ENCODE peak calls at places on chromosomes 4 and X, in seven cellular contexts. U is right lobe of liver, W is psoas muscle, A is tibial nerve, Z is upper lobe of right lung, S is thoracic aorta, G is mesenchymal stem cell. B is an unnamed sample.

GRCh38 chrX:68109162-68109561 is 324.1 kb downstream of the OPHN1 start:
- DNase-seq in U (no peak), W (no peak), A (no peak), Z (no peak), S (no peak), G (no peak), B (no peak)

GRCh38 chrX:115679460-115679859 is 118.5 kb downstream of the PLS3 start:
- DNase-seq in U (no peak), W (no peak), A (no peak), Z (no peak), S (no peak), G (peak; percentile 25), B (no peak)

GRCh38 chrX:45208121-45208856 is 7.6 kb upstream of the DIPK2B start:
- DNase-seq in U (no peak), W (no peak), A (no peak), Z (no peak), S (no peak), G (no peak), B (no peak)

GRCh38 chrX:42664706-42665105 is 113.3 kb downstream of the PPP1R2C start:
- DNase-seq in U (no peak), W (no peak), A (no peak), Z (no peak), S (no peak), G (no peak), B (no peak)

GRCh38 chr4:7812921-7813320 is 126.7 kb downstream of the AFAP1 start:
- DNase-seq in U (no peak), W (no peak), A (no peak), Z (no peak), S (no peak), G (no peak), B (no peak)

GRCh38 chr4:4216668-4217067 is 10.1 kb downstream of the OTOP1 start:
- DNase-seq in U (no peak), W (no peak), A (no peak), Z (no peak), S (no peak), G (peak; percentile 42), B (no peak)

GRCh38 chr4:73723945-73724344 is 16.4 kb upstream of the CXCL8 start:
- DNase-seq in U (no peak), W (no peak), A (no peak), Z (no peak), S (no peak), G (no peak), B (no peak)

GRCh38 chrX:133563705-133564104 is 148.4 kb upstream of the GPC4 start:
- DNase-seq in U (no peak), W (no peak), A (no peak), Z (no peak), S (no peak), G (no peak), B (no peak)

GRCh38 chr4:102713096-102713495 is 47.7 kb downstream of the MANBA start:
- DNase-seq in U (no peak), W (no peak), A (no peak), Z (no peak), S (no peak), G (peak; percentile 69), B (no peak)

GRCh38 chr4:71322425-71322824 is 16.4 kb upstream of the SLC4A4 start:
- DNase-seq in U (no peak), W (no peak), A (no peak), Z (no peak), S (no peak), G (no peak), B (no peak)

GRCh38 chr4:143399113-143399949 is 62.7 kb downstream of the GAB1 start:
- DNase-seq in U (no peak), W (no peak), A (no peak), Z (no peak), S (no peak), G (peak; percentile 60), B (no peak)

GRCh38 chrX:65575024-65575423 is 40.4 kb upstream of the LAS1L start:
- DNase-seq in U (no peak), W (no peak), A (no peak), Z (no peak), S (no peak), G (no peak), B (no peak)

GRCh38 chr4:159446266-159446976 is 343.5 kb downstream of the RAPGEF2 start:
- DNase-seq in U (no peak), W (no peak), A (no peak), Z (no peak), S (no peak), G (peak; percentile 84), B (peak; percentile 36)

GRCh38 chrX:120647127-120647526 is 17.3 kb upstream of the C1GALT1C1 start:
- DNase-seq in U (no peak), W (no peak), A (no peak), Z (no peak), S (no peak), G (no peak), B (no peak)

DNA sequence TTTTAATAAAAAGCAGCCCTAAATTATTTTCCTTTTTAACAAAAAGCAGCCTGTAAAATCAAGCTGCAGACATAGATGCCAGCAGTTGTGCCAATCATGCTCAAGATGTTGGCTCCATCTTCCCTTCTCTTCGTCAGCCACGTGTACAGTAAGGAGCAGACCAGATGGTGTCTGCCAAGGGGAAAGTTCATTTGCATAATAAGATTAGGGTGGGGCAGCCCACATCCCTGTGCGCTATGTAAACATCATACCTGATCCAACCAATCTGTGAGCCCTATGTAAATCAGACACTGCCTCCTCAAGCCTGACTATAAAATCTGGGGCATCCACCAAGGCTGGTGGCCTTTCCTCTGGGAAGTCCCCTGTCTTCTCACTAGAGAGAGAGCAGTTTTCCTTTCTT is 23.1 kb upstream of the C1GALT1C1 start:
- DNase-seq in U (no peak), W (no peak), A (no peak), Z (no peak), S (no peak), G (no peak), B (no peak)
- H3K4me1 ChIP-seq in U (no peaks in the 10 kb centered on the region), W (no peaks in the 10 kb centered on the region), A (no peaks in the 10 kb centered on the region), Z (no peaks in the 10 kb centered on the region), S (no peaks in the 10 kb centered on the region), G (no peaks in the 10 kb centered on the region), B (no peaks in the 10 kb centered on the region)

GRCh38 chr4:2593003-2593402 is 56.6 kb downstream of the FAM193A start:
- DNase-seq in U (no peak), W (no peak), A (no peak), Z (peak; percentile 40), S (no peak), G (no peak), B (no peak)

GRCh38 chr4:2592572-2592971 is 56.1 kb downstream of the FAM193A start:
- DNase-seq in U (no peak), W (no peak), A (no peak), Z (peak; percentile 57), S (no peak), G (no peak), B (no peak)

GRCh38 chr4:2598661-2599654 is 62.5 kb downstream of the FAM193A start:
- DNase-seq in U (no peak), W (no peak), A (no peak), Z (peak; percentile 64), S (no peak), G (peak; percentile 39), B (no peak)

GRCh38 chr4:2595436-2595835 is 59.0 kb downstream of the FAM193A start:
- DNase-seq in U (no peak), W (no peak), A (no peak), Z (peak; percentile 12), S (no peak), G (peak; percentile 38), B (no peak)

GRCh38 chr4:2596153-2596552 is 59.7 kb downstream of the FAM193A start:
- DNase-seq in U (no peak), W (no peak), A (no peak), Z (peak; percentile 47), S (no peak), G (no peak), B (no peak)
- H3K4me1 ChIP-seq in U (no peaks in the 10 kb centered on the region), W (peaks cover 73% of the 10 kb centered on the region), A (no peaks in the 10 kb centered on the region), Z (peaks cover 51% of the 10 kb centered on the region), S (peaks cover 56% of the 10 kb centered on the region), G (peaks cover 37% of the 10 kb centered on the region), B (no peaks in the 10 kb centered on the region)

GRCh38 chr4:118915468-118915867 is 26.8 kb downstream of the SYNPO2 start:
- DNase-seq in U (no peak), W (no peak), A (no peak), Z (no peak), S (no peak), G (no peak), B (no peak)

GRCh38 chr4:118905546-118905945 is 16.9 kb downstream of the SYNPO2 start:
- DNase-seq in U (no peak), W (no peak), A (no peak), Z (no peak), S (no peak), G (peak; percentile 12), B (no peak)

GRCh38 chr4:118911162-118911791 is 22.6 kb downstream of the SYNPO2 start:
- DNase-seq in U (no peak), W (no peak), A (no peak), Z (no peak), S (no peak), G (no peak), B (no peak)

GRCh38 chr4:118909173-118909956 is 20.7 kb downstream of the SYNPO2 start:
- DNase-seq in U (no peak), W (no peak), A (no peak), Z (no peak), S (no peak), G (no peak), B (no peak)

DNA sequence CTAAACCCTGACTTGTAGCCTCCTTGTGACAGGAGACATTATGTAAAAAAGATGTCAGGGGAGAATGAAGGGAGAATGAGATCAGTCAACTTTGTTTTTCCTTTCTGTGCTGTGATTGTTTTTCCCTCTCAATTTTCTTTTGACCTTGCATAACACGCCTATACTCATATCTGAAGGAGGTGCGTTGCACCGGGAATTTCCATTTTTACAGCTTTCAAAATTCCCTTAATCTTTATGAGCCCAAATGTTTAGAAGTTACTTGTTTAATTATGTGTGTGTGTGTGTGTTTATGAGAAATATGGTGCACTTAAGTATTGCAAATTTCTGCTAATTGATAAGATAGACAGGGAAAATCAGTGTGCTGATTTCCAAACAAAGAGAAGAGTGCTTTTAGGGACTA is 21.6 kb downstream of the SYNPO2 start:
- DNase-seq in U (no peak), W (no peak), A (no peak), Z (no peak), S (no peak), G (no peak), B (no peak)
- H3K4me1 ChIP-seq in U (no peaks in the 10 kb centered on the region), W (peaks cover 9% of the 10 kb centered on the region), A (no peaks in the 10 kb centered on the region), Z (no peaks in the 10 kb centered on the region), S (peaks cover 91% of the 10 kb centered on the region), G (peaks cover 3% of the 10 kb centered on the region), B (no peaks in the 10 kb centered on the region)

DNA sequence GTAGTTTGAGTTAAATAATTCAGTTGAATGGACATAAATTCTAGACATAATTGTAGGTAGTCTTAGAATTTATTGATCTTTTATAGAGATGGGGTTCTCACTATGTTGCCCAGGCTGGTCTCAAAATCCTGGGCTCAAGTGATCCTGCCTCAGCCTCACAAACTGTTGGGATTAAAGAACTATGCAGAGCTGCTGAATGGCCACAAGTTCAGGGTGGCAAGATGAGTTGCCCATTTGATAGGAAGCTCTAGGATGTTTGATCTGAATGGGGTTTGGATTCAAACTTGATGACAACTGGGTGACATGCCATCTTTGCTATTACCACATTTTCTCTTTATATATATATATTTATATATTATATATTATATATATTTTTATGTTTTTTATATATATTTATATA is 3.6 kb downstream of the RPL36A start:
- DNase-seq in U (no peak), W (no peak), A (no peak), Z (no peak), S (no peak), G (no peak), B (no peak)
- H3K4me1 ChIP-seq in U (no peaks in the 10 kb centered on the region), W (peaks cover 6% of the 10 kb centered on the region), A (no peaks in the 10 kb centered on the region), Z (no peaks in the 10 kb centered on the region), S (peaks cover 7% of the 10 kb centered on the region), G (no peaks in the 10 kb centered on the region), B (no peaks in the 10 kb centered on the region)

GRCh38 chr4:6723851-6724250 is 7.9 kb downstream of the BLOC1S4 start:
- DNase-seq in U (no peak), W (no peak), A (no peak), Z (no peak), S (no peak), G (no peak), B (no peak)
- H3K4me1 ChIP-seq in U (no peaks in the 10 kb centered on the region), W (peaks cover 11% of the 10 kb centered on the region), A (no peaks in the 10 kb centered on the region), Z (no peaks in the 10 kb centered on the region), S (no peaks in the 10 kb centered on the region), G (peaks cover 26% of the 10 kb centered on the region), B (peaks cover 10% of the 10 kb centered on the region)